ENCODE peak calls at places on chromosomes 3 and 15, in ten cellular contexts. R is caudate nucleus, N is brain microvascular endothelial cell, S is astrocyte, Z is lower lobe of right lung, Y is ovary, T is right atrium auricular region, W is Karpas-422, G is SK-N-MC, X is suprapubic skin. F is an unnamed sample.

GRCh38 chr15:100309984-100310291 is 31.8 kb downstream of the ADAMTS17 start:
- DNase-seq in Z (no peak), Y (no peak), G (no peak), W (no peak), T (no peak), N (no peak), R (no peak), S (no peak), X (no peak), F (no peak)

GRCh38 chr15:74040115-74040850 is 42.1 kb downstream of the GOLGA6A start:
- DNase-seq in N (peak; percentile 97), R (no peak), Z (no peak), Y (no peak), G (no peak), W (no peak), T (peak; percentile 86), X (no peak), S (peak; percentile 90), F (peak; percentile 89)

GRCh38 chr3:23567917-23568316 is 237.8 kb upstream of the UBE2E1 start:
- DNase-seq in X (no peak), Y (no peak), W (no peak), T (no peak), G (no peak), N (peak; percentile 99), R (no peak), Z (no peak), S (peak; percentile 97), F (peak; percentile 84)

GRCh38 chr3:181711325-181712135 is at the start of gene SOX2:
- DNase-seq in S (peak; percentile 84), Z (peak; percentile 74), G (no peak), R (peak; percentile 83), X (no peak), Y (no peak), N (no peak), W (peak; percentile 67), T (no peak), F (peak; percentile 90)

GRCh38 chr15:70579766-70580165 is 183.6 kb downstream of the UACA start:
- DNase-seq in R (no peak), Z (no peak), W (no peak), N (no peak), G (no peak), Y (no peak), X (peak; percentile 1), T (no peak), S (no peak), F (no peak)

GRCh38 chr3:37806505-37807291 is 55.0 kb upstream of the CTDSPL start:
- DNase-seq in S (no peak), G (no peak), X (no peak), Y (no peak), Z (no peak), T (no peak), W (no peak), R (no peak), N (no peak), F (no peak)

GRCh38 chr3:47604145-47604544 is 25.5 kb upstream of the CSPG5 start:
- DNase-seq in S (no peak), T (no peak), G (no peak), Y (no peak), W (no peak), N (no peak), Z (no peak), X (no peak), R (no peak), F (peak; percentile 25)

GRCh38 chr3:197165890-197166289 is 132.5 kb downstream of the DLG1 start:
- DNase-seq in R (no peak), N (no peak), T (no peak), W (no peak), X (no peak), S (no peak), Y (no peak), G (no peak), Z (no peak), F (no peak)

GRCh38 chr15:96352594-96353377 is 22.3 kb downstream of the NR2F2 start:
- DNase-seq in G (no peak), S (peak; percentile 90), R (no peak), W (no peak), Z (no peak), Y (no peak), X (no peak), T (no peak), N (peak; percentile 69), F (peak; percentile 66)

GRCh38 chr15:65331811-65332210 is 27.3 kb downstream of the RNU5B-1 start:
- DNase-seq in W (no peak), R (no peak), S (no peak), Y (no peak), T (no peak), N (no peak), G (no peak), Z (no peak), X (no peak), F (no peak)

GRCh38 chr15:63708141-63708772 is 111.1 kb downstream of the FBXL22 start:
- DNase-seq in Y (no peak), N (peak; percentile 37), W (no peak), R (no peak), X (no peak), T (no peak), Z (no peak), S (peak; percentile 47), G (peak; percentile 34), F (peak; percentile 56)

GRCh38 chr15:34085746-34086145 is 15.9 kb downstream of the EMC7 start:
- DNase-seq in G (no peak), X (no peak), N (no peak), S (peak; percentile 57), Y (no peak), Z (no peak), R (no peak), T (no peak), W (no peak), F (peak; percentile 55)

GRCh38 chr3:13093687-13094086 is 20.5 kb upstream of the IQSEC1 start:
- DNase-seq in R (no peak), Z (no peak), Y (no peak), S (no peak), G (no peak), X (no peak), T (no peak), N (no peak), W (peak; percentile 69), F (peak; percentile 5)

GRCh38 chr3:47113669-47114365 is 50.1 kb downstream of the SETD2 start:
- DNase-seq in X (no peak), N (peak; percentile 38), Z (no peak), W (peak; percentile 64), Y (no peak), G (no peak), S (peak; percentile 94), R (no peak), T (no peak), F (peak; percentile 96)

GRCh38 chr3:126908752-126909275 is 74.1 kb upstream of the PLXNA1 start:
- DNase-seq in T (no peak), S (no peak), R (no peak), N (no peak), Z (no peak), G (no peak), Y (no peak), W (no peak), X (no peak), F (no peak)

DNA sequence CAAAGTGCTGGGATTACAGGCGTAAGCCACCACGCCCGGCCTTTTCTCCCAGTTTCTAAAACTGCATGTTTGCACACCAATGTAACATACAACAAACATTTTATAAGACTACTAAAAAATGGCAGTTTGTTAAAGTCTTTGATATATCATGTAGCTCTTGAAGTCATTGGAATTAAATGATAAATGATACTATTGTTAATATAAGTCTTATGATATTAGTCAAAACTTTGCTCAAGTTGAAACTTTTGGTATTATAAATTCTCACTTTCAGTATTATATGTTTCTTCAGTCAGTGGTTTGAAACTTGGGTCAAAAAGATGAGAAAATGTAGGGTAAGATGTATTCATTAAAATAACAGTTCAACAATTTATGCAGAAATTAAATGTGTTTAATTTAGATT is 117.6 kb upstream of the TBL1XR1 start:
- DNase-seq in W (no peak), Z (no peak), G (no peak), R (no peak), Y (no peak), T (no peak), S (no peak), N (no peak), X (no peak), F (no peak)
- H3K27ac ChIP-seq in W (no peak overlapping the region), Z (no peak overlapping the region), G (no peak overlapping the region), R (no peak overlapping the region), Y (no peak overlapping the region), T (no peak overlapping the region), S (no peak overlapping the region), N (no peak overlapping the region), X (no peak overlapping the region), F (no peak overlapping the region)

GRCh38 chr3:57956833-57957174 is 51.4 kb upstream of the FLNB start:
- DNase-seq in S (no peak), X (no peak), G (no peak), W (no peak), Y (no peak), R (no peak), T (no peak), N (no peak), Z (no peak), F (no peak)
- H3K27ac ChIP-seq in S (no peak overlapping the region), X (no peak overlapping the region), G (no peak overlapping the region), W (no peak overlapping the region), Y (no peak overlapping the region), R (no peak overlapping the region), T (no peak overlapping the region), N (no peak overlapping the region), Z (no peak overlapping the region), F (peak overlapping the region; percentile 61)

GRCh38 chr3:149371001-149371722 is 6.3 kb downstream of the TM4SF1 start:
- DNase-seq in Z (no peak), T (no peak), S (peak; percentile 40), G (no peak), N (no peak), Y (no peak), R (no peak), X (no peak), W (no peak), F (peak; percentile 62)
- H3K27ac ChIP-seq in Z (peak overlapping the region; percentile 26), T (peak overlapping the region; percentile 82), S (no peak overlapping the region), G (peak overlapping the region; percentile 70), N (no peak overlapping the region), Y (no peak overlapping the region), R (no peak overlapping the region), X (peak overlapping the region; percentile 84), W (no peak overlapping the region), F (peak overlapping the region; percentile 1)

GRCh38 chr15:59556405-59556804 is 55.2 kb upstream of the GCNT3 start:
- DNase-seq in X (no peak), Y (no peak), Z (no peak), N (no peak), R (no peak), G (no peak), T (no peak), S (no peak), W (no peak), F (no peak)

GRCh38 chr15:59550520-59550919 is 61.1 kb upstream of the GCNT3 start:
- DNase-seq in T (no peak), Y (no peak), X (no peak), R (no peak), S (no peak), G (no peak), Z (no peak), W (no peak), N (no peak), F (no peak)

GRCh38 chr15:59553879-59554735 is 57.5 kb upstream of the GCNT3 start:
- DNase-seq in W (no peak), G (no peak), R (no peak), N (peak; percentile 74), X (no peak), Y (no peak), S (peak; percentile 75), Z (no peak), T (no peak), F (peak; percentile 84)

GRCh38 chr15:59550961-59551360 is 60.6 kb upstream of the GCNT3 start:
- DNase-seq in G (no peak), X (no peak), R (no peak), Z (no peak), S (no peak), Y (no peak), N (no peak), T (no peak), W (no peak), F (no peak)

GRCh38 chr15:59555696-59556095 is 55.9 kb upstream of the GCNT3 start:
- DNase-seq in T (no peak), N (peak; percentile 4), W (no peak), Z (no peak), S (no peak), Y (no peak), G (no peak), X (no peak), R (no peak), F (peak; percentile 10)
- H3K27ac ChIP-seq in T (no peak overlapping the region), N (no peak overlapping the region), W (no peak overlapping the region), Z (no peak overlapping the region), S (no peak overlapping the region), Y (no peak overlapping the region), G (no peak overlapping the region), X (no peak overlapping the region), R (no peak overlapping the region), F (no peak overlapping the region)

F was measured in fibroblast of lung.